ENCODE peak calls at places on chromosomes 5 and 9, in four cellular contexts. Y is dorsolateral prefrontal cortex, N is NCI-H2107, V is GM06990. C is an unnamed sample.

GRCh38 chr5:17258429-17258828 is 41.0 kb downstream of the BASP1 start:
- DNase-seq in V (no peak), N (no peak), Y (no peak), C (no peak)

GRCh38 chr5:138873096-138873885 is 1.8 kb downstream of the LRRTM2 start:
- DNase-seq in N (no peak), Y (no peak), V (no peak), C (no peak)

GRCh38 chr5:39761199-39761580 is 336.4 kb upstream of the DAB2 start:
- DNase-seq in Y (no peak), V (no peak), N (no peak), C (no peak)

GRCh38 chr5:72238712-72239445 is 81.2 kb downstream of the MRPS27 start:
- DNase-seq in N (no peak), V (no peak), Y (no peak), C (no peak)

GRCh38 chr9:124222918-124223720 is 34.6 kb upstream of the NEK6 start:
- DNase-seq in V (no peak), N (no peak), Y (peak; percentile 54), C (no peak)

GRCh38 chr9:81574399-81574798 is 114.9 kb downstream of the TLE1 start:
- DNase-seq in N (no peak), Y (no peak), V (no peak), C (no peak)

GRCh38 chr5:137332296-137332695 is 166.8 kb downstream of the SPOCK1 start:
- DNase-seq in N (no peak), V (no peak), Y (no peak), C (no peak)

GRCh38 chr5:78649220-78649700 is 688 bp upstream of the LHFPL2 start:
- DNase-seq in Y (no peak), V (no peak), N (no peak), C (no peak)

GRCh38 chr9:133609311-133610098 is at the start of gene FAM163B:
- DNase-seq in V (no peak), Y (peak; percentile 74), N (no peak), C (peak; percentile 50)

GRCh38 chr5:66867622-66868322 is 271.6 kb downstream of the MAST4 start:
- DNase-seq in Y (no peak), V (no peak), N (no peak), C (no peak)

GRCh38 chr5:91151947-91152346 is 231.2 kb downstream of the ARRDC3 start:
- DNase-seq in Y (no peak), V (no peak), N (no peak), C (no peak)

GRCh38 chr9:27365977-27366376 is 69.0 kb upstream of the EQTN start:
- DNase-seq in V (peak; percentile 36), Y (no peak), N (no peak), C (peak; percentile 46)

GRCh38 chr5:157865844-157866243 is 6.9 kb upstream of the CLINT1 start:
- DNase-seq in N (no peak), V (no peak), Y (no peak), C (no peak)

GRCh38 chr5:80141147-80141671 is 106.1 kb downstream of the THBS4 start:
- DNase-seq in V (no peak), N (no peak), Y (peak; percentile 66), C (no peak)

GRCh38 chr5:170632985-170633234 is 129.1 kb downstream of the KCNIP1 start:
- DNase-seq in Y (peak; percentile 80), V (peak; percentile 28), N (no peak), C (peak; percentile 54)

GRCh38 chr9:95880011-95880690 is 4.7 kb downstream of the ERCC6L2 start:
- DNase-seq in N (no peak), Y (no peak), V (no peak), C (no peak)

GRCh38 chr5:174097486-174098185 is 52.1 kb downstream of the NSG2 start:
- DNase-seq in Y (no peak), N (no peak), V (no peak), C (no peak)

C was measured in activated naive CD4-positive, alpha-beta T cell treated with anti-CD3 and anti-CD28 coated beads, Interleukin-2, amount 50 U/mL, for 16 hours.